ENCODE peak calls at places on chromosome 7, in four cellular contexts. C is AG08395; B is stimulated activated CD4-positive, alpha-beta T cell treated with anti-CD3 and anti-CD28 coated beads, TNF-alpha, amount 100 ng/mL, for 4 hours; X is CD14-positive monocyte. A is an unnamed sample.

GRCh38 chr7:134329614-134330316 is 13.0 kb upstream of the SLC35B4 start:
- DNase-seq in B (no peak), X (no peak), C (no peak), A (no peak)

GRCh38 chr7:101859411-101860106 is 42.1 kb downstream of the CUX1 start:
- DNase-seq in B (no peak), X (no peak), C (no peak), A (peak)

GRCh38 chr7:155993420-155994252 is 181.4 kb upstream of the SHH start:
- DNase-seq in X (no peak), B (no peak), C (no peak), A (no peak)

GRCh38 chr7:45915606-45916005 is 5.5 kb downstream of the IGFBP3 start:
- DNase-seq in X (no peak), C (no peak), B (no peak), A (peak)

GRCh38 chr7:131034166-131034881 is 293.4 kb upstream of the MKLN1 start:
- DNase-seq in X (no peak), C (no peak), B (no peak), A (peak)

GRCh38 chr7:29412912-29413311 is 150.7 kb upstream of the PRR15 start:
- DNase-seq in X (no peak), C (no peak), B (no peak), A (no peak)

GRCh38 chr7:99579956-99580777 is 17.9 kb upstream of the TMEM225B start:
- DNase-seq in B (peak), X (no peak), C (peak), A (peak)

GRCh38 chr7:74294191-74294998 is 5.2 kb downstream of the CLIP2 start:
- DNase-seq in C (peak), B (no peak), X (no peak), A (peak)

GRCh38 chr7:101986335-101986734 is 168.9 kb downstream of the CUX1 start:
- DNase-seq in X (no peak), B (no peak), C (no peak), A (peak)

GRCh38 chr7:64802699-64803098 is 8.5 kb downstream of the ZNF138 start:
- DNase-seq in X (no peak), C (no peak), B (no peak), A (no peak)

GRCh38 chr7:15780271-15780670 is 93.8 kb upstream of the MEOX2 start:
- DNase-seq in X (no peak), C (no peak), B (no peak), A (peak)

GRCh38 chr7:152363798-152364197 is 72.0 kb downstream of the KMT2C start:
- DNase-seq in C (no peak), X (no peak), B (no peak), A (no peak)

GRCh38 chr7:71604818-71605414 is 473.0 kb downstream of the GALNT17 start:
- DNase-seq in X (no peak), C (no peak), B (no peak), A (no peak)

GRCh38 chr7:112092306-112093090 is 113.7 kb downstream of the DOCK4 start:
- DNase-seq in C (no peak), B (no peak), X (no peak), A (no peak)

GRCh38 chr7:68206946-68207485 is 1210.4 kb downstream of the TYW1 start:
- DNase-seq in X (no peak), C (no peak), B (no peak), A (no peak)

A was measured in AG10803.